ENCODE peak calls at places on chromosomes 11 and 22, in six cellular contexts. Y is DMS79 treated with DMSO at 0.1 percent for 48 hours, K is activated T-cell treated with anti-CD3 and anti-CD28 coated beads for 1 hour, W is HCT116, I is NCI-H146, N is iris pigment epithelial cell. M is an unnamed sample.

GRCh38 chr11:19395050-19395449 is 154.3 kb upstream of the E2F8 start:
- DNase-seq in Y (no peak), K (no peak), W (no peak), I (no peak), N (no peak), M (no peak)

GRCh38 chr11:121513807-121514206 is 61.0 kb upstream of the SORL1-AS1 start:
- DNase-seq in Y (peak; percentile 53), K (no peak), W (no peak), I (no peak), N (no peak), M (no peak)

GRCh38 chr22:19240813-19241592 is 50.5 kb downstream of the CLTCL1 start:
- DNase-seq in Y (no peak), K (no peak), W (no peak), I (no peak), N (no peak), M (no peak)

GRCh38 chr11:2928605-2929510 is at the start of gene PHLDA2:
- DNase-seq in Y (no peak), K (peak; percentile 27), W (peak; percentile 41), I (peak; percentile 76), N (peak; percentile 78), M (peak; percentile 20)

GRCh38 chr11:60125962-60126585 is 37.6 kb downstream of the MS4A2 start:
- DNase-seq in Y (no peak), K (no peak), W (no peak), I (no peak), N (no peak), M (no peak)

GRCh38 chr11:126423154-126423553 is 67.7 kb downstream of the ST3GAL4 start:
- DNase-seq in Y (no peak), K (no peak), W (no peak), I (no peak), N (no peak), M (no peak)

GRCh38 chr22:48588151-48588880 is 1239.4 kb downstream of the BRD1 start:
- DNase-seq in Y (no peak), K (no peak), W (no peak), I (no peak), N (no peak), M (no peak)

GRCh38 chr22:33882991-33883390 is 37.3 kb downstream of the LARGE1 start:
- DNase-seq in Y (no peak), K (no peak), W (no peak), I (no peak), N (no peak), M (no peak)

GRCh38 chr11:2271077-2271326 is 614 bp upstream of the ASCL2 start:
- DNase-seq in Y (no peak), K (no peak), W (no peak), I (no peak), N (no peak), M (no peak)

GRCh38 chr11:11579012-11579755 is 42.6 kb downstream of the GALNT18 start:
- DNase-seq in Y (peak; percentile 78), K (no peak), W (no peak), I (no peak), N (no peak), M (no peak)

GRCh38 chr11:134664863-134665535 is 253.0 kb upstream of the B3GAT1 start:
- DNase-seq in Y (no peak), K (no peak), W (no peak), I (no peak), N (no peak), M (no peak)

GRCh38 chr11:100576044-100577021 is 110.8 kb upstream of the ARHGAP42 start:
- DNase-seq in Y (no peak), K (no peak), W (peak; percentile 43), I (peak; percentile 64), N (peak; percentile 70), M (peak; percentile 38)

GRCh38 chr22:26766510-26767350 is 109.3 kb downstream of the MIAT start:
- DNase-seq in Y (no peak), K (no peak), W (no peak), I (no peak), N (no peak), M (no peak)